ENCODE peak calls at places on chromosomes 1 and 21, in seven cellular contexts. E, U, X, K, Q, M and Z are unnamed samples.

GRCh38 chr1:10755977-10756521 is 40.4 kb downstream of the CASZ1 start:
- DNase-seq in E (no peak), U (no peak), X (no peak), K (peak; percentile 44), Q (no peak), M (peak; percentile 60), Z (peak; percentile 29)

GRCh38 chr1:175525222-175525621 is 218.2 kb downstream of the TNR start:
- DNase-seq in E (no peak), U (no peak), X (no peak), K (no peak), Q (no peak), M (no peak), Z (no peak)

GRCh38 chr1:189775343-189775742 is 702.3 kb downstream of the BRINP3 start:
- DNase-seq in E (no peak), U (peak; percentile 97), X (no peak), K (no peak), Q (peak; percentile 76), M (peak; percentile 70), Z (no peak)

GRCh38 chr1:175354080-175354479 is 161.5 kb upstream of the KIAA0040 start:
- DNase-seq in E (no peak), U (no peak), X (no peak), K (no peak), Q (no peak), M (peak; percentile 35), Z (no peak)

GRCh38 chr1:1305300-1306069 is 2.2 kb downstream of the ACAP3 start:
- DNase-seq in E (peak; percentile 57), U (peak; percentile 71), X (peak; percentile 82), K (peak; percentile 50), Q (peak; percentile 6), M (peak; percentile 83), Z (peak; percentile 45)

GRCh38 chr1:30793209-30793608 is 35.6 kb upstream of the LAPTM5 start:
- DNase-seq in E (no peak), U (no peak), X (no peak), K (no peak), Q (no peak), M (no peak), Z (no peak)

GRCh38 chr1:230407351-230407750 is 18.8 kb downstream of the PGBD5 start:
- DNase-seq in E (no peak), U (no peak), X (no peak), K (no peak), Q (no peak), M (no peak), Z (no peak)

GRCh38 chr1:244339776-244340175 is 111.9 kb downstream of the ADSS2 start:
- DNase-seq in E (no peak), U (no peak), X (no peak), K (no peak), Q (no peak), M (no peak), Z (no peak)

GRCh38 chr1:106207185-106207584 is 849.3 kb upstream of the PRMT6 start:
- DNase-seq in E (no peak), U (no peak), X (no peak), K (no peak), Q (no peak), M (no peak), Z (no peak)

GRCh38 chr1:198167436-198167934 is 10.7 kb downstream of the NEK7 start:
- DNase-seq in E (no peak), U (peak; percentile 51), X (no peak), K (no peak), Q (no peak), M (peak; percentile 82), Z (peak; percentile 37)

GRCh38 chr1:178612261-178612660 is 99.4 kb downstream of the TEX35 start:
- DNase-seq in E (no peak), U (peak; percentile 83), X (no peak), K (no peak), Q (peak; percentile 38), M (no peak), Z (no peak)

GRCh38 chr1:15343729-15344128 is 66.0 kb upstream of the EFHD2 start:
- DNase-seq in E (no peak), U (peak; percentile 22), X (peak; percentile 89), K (no peak), Q (peak; percentile 57), M (no peak), Z (no peak)
- TF ChIP-seq CTCF in E (no peak), U (no peak), X (no peak), K (no peak), Q (no peak), M (no peak), Z (no peak)

GRCh38 chr1:160161965-160162705 is 10.7 kb downstream of the ATP1A4 start:
- DNase-seq in E (no peak), U (peak; percentile 22), X (no peak), K (no peak), Q (peak; percentile 33), M (peak; percentile 15), Z (no peak)
- TF ChIP-seq CTCF in E (peak; percentile 47), U (peak; percentile 50), X (no peak), K (no peak), Q (peak; percentile 75), M (peak; percentile 28), Z (no peak)

GRCh38 chr1:112058815-112059450 is 69.5 kb upstream of the KCND3 start:
- DNase-seq in E (no peak), U (no peak), X (no peak), K (no peak), Q (no peak), M (peak; percentile 10), Z (no peak)
- TF ChIP-seq CTCF in E (no peak), U (no peak), X (no peak), K (no peak), Q (no peak), M (no peak), Z (no peak)

GRCh38 chr1:206738370-206739366 is 31.9 kb upstream of the IL19 start:
- DNase-seq in E (no peak), U (peak; percentile 28), X (no peak), K (no peak), Q (no peak), M (peak; percentile 61), Z (no peak)
- TF ChIP-seq CTCF in E (no peak), U (peak; percentile 33), X (no peak), K (no peak), Q (peak; percentile 49), M (peak; percentile 45), Z (no peak)

DNA sequence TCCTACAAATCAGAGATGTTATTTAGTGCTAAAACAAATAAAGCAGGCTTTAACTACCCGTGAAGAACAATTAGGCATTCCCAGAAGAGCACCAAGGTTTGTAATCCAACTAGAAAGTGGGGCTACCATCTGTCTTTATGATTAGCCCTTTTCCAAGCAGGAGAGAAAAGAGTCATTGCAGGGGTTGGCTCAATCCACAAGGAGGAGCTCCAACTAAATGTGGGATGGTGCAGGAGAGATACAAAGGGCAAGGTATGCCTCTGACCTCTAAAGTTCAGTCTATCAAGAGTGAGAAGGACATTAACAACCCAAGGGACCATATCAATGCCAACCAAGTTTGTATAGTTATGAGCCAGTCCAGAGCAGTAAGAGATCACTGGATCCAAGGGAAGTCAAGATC is 382.7 kb upstream of the DUSP10 start:
- DNase-seq in E (no peak), U (no peak), X (no peak), K (no peak), Q (no peak), M (peak; percentile 28), Z (no peak)
- TF ChIP-seq CTCF in E (no peak), U (peak; percentile 28), X (no peak), K (no peak), Q (peak; percentile 18), M (peak; percentile 57), Z (no peak)

GRCh38 chr1:43596579-43596978 is 53.4 kb upstream of the KDM4A start:
- DNase-seq in E (no peak), U (no peak), X (no peak), K (no peak), Q (no peak), M (no peak), Z (no peak)
- TF ChIP-seq CTCF in E (no peak), U (no peak), X (no peak), K (no peak), Q (no peak), M (no peak), Z (no peak)

GRCh38 chr21:46165099-46165498 is 9.7 kb upstream of the FTCD start:
- DNase-seq in E (no peak), U (no peak), X (no peak), K (no peak), Q (no peak), M (no peak), Z (no peak)
- TF ChIP-seq CTCF in E (no peak), U (no peak), X (no peak), K (no peak), Q (no peak), M (no peak), Z (no peak)

GRCh38 chr1:246246430-246246829 is 260.6 kb downstream of the SMYD3 start:
- DNase-seq in E (no peak), U (no peak), X (no peak), K (no peak), Q (no peak), M (no peak), Z (no peak)
- TF ChIP-seq CTCF in E (no peak), U (no peak), X (no peak), K (no peak), Q (no peak), M (no peak), Z (no peak)

GRCh38 chr1:76408303-76408702 is 333.8 kb downstream of the ST6GALNAC3 start:
- DNase-seq in E (no peak), U (no peak), X (no peak), K (no peak), Q (no peak), M (no peak), Z (no peak)
- TF ChIP-seq CTCF in E (no peak), U (no peak), X (no peak), K (no peak), Q (no peak), M (no peak), Z (no peak)